ENCODE peak calls at places on chromosomes 3 and 15, in eight cellular contexts. Z is tibial nerve, O is T-helper 9 cell, R is HEK293T, I is GM13976, T is astrocyte of the spinal cord, J is mesenteric fat pad, N is lower leg skin. H is an unnamed sample.

GRCh38 chr3:120741320-120741719 is 996 bp downstream of the RABL3 start:
- DNase-seq in O (no peak), T (no peak), J (no peak), N (no peak), I (no peak), Z (no peak), R (no peak), H (no peak)

GRCh38 chr15:95227235-95227634 is 995.9 kb downstream of the MCTP2 start:
- DNase-seq in R (no peak), J (no peak), I (no peak), O (no peak), Z (no peak), N (no peak), T (no peak), H (no peak)

GRCh38 chr3:65883614-65884013 is 155.1 kb downstream of the MAGI1 start:
- DNase-seq in Z (no peak), R (no peak), N (no peak), T (no peak), J (no peak), I (no peak), O (no peak), H (no peak)

GRCh38 chr15:45429974-45430792 is 51.8 kb upstream of the GATM start:
- DNase-seq in R (peak; percentile 77), N (peak; percentile 43), Z (peak; percentile 65), O (peak; percentile 95), T (peak; percentile 60), I (peak; percentile 93), J (peak; percentile 93), H (peak; percentile 83)

GRCh38 chr3:125220681-125221429 is 8.3 kb upstream of the SLC12A8 start:
- DNase-seq in I (no peak), Z (no peak), O (no peak), N (no peak), T (no peak), R (no peak), J (no peak), H (no peak)

GRCh38 chr3:122890077-122890484 is 95.2 kb downstream of the SLC49A4 start:
- DNase-seq in Z (peak; percentile 79), T (peak; percentile 35), O (no peak), I (peak; percentile 38), R (no peak), N (peak; percentile 64), J (no peak), H (peak; percentile 32)

GRCh38 chr15:65791335-65792129 is 561 bp downstream of the DENND4A start:
- DNase-seq in R (peak; percentile 52), Z (peak; percentile 60), I (no peak), T (peak; percentile 47), N (peak; percentile 59), O (peak; percentile 48), J (no peak), H (no peak)

GRCh38 chr3:31606453-31606852 is 73.7 kb downstream of the STT3B start:
- DNase-seq in N (no peak), I (no peak), J (no peak), Z (no peak), R (no peak), O (no peak), T (no peak), H (no peak)

GRCh38 chr3:10474439-10474723 is 31.0 kb downstream of the ATP2B2 start:
- DNase-seq in T (no peak), O (no peak), N (no peak), R (no peak), Z (no peak), J (no peak), I (no peak), H (no peak)

GRCh38 chr3:64223809-64224570 is 1.3 kb downstream of the PRICKLE2 start:
- DNase-seq in N (no peak), T (peak; percentile 41), Z (no peak), J (no peak), R (no peak), I (no peak), O (no peak), H (no peak)

GRCh38 chr15:67762610-67763368 is 62.5 kb upstream of the SKOR1 start:
- DNase-seq in N (no peak), R (no peak), Z (no peak), T (no peak), O (no peak), J (no peak), I (peak; percentile 61), H (peak; percentile 69)

GRCh38 chr3:172261053-172261452 is 187.2 kb downstream of the GHSR start:
- DNase-seq in Z (no peak), R (no peak), I (no peak), O (no peak), J (no peak), T (no peak), N (no peak), H (no peak)

GRCh38 chr3:188890572-188891270 is 281.1 kb upstream of the TPRG1 start:
- DNase-seq in J (no peak), I (no peak), N (no peak), Z (no peak), R (no peak), O (no peak), T (peak; percentile 79), H (no peak)

GRCh38 chr15:41104234-41104633 is 11.8 kb downstream of the INO80 start:
- DNase-seq in I (no peak), Z (no peak), N (no peak), O (no peak), T (peak; percentile 65), R (no peak), J (no peak), H (no peak)

GRCh38 chr15:31457631-31458526 is 131.2 kb downstream of the KLF13 start:
- DNase-seq in N (peak; percentile 43), J (no peak), R (no peak), I (no peak), O (no peak), T (peak; percentile 58), Z (no peak), H (no peak)

GRCh38 chr15:25693321-25694237 is 169.5 kb downstream of the ATP10A start:
- DNase-seq in R (peak; percentile 8), I (no peak), N (no peak), O (peak; percentile 6), T (peak; percentile 26), J (peak; percentile 88), Z (peak; percentile 24), H (no peak)

GRCh38 chr3:74127261-74127660 is 487.2 kb downstream of the CNTN3 start:
- DNase-seq in N (no peak), Z (no peak), J (no peak), I (no peak), R (no peak), O (no peak), T (no peak), H (no peak)

GRCh38 chr15:55993804-55994539 is 560 bp upstream of the NEDD4 start:
- DNase-seq in N (no peak), J (no peak), O (no peak), T (peak; percentile 63), Z (no peak), I (peak; percentile 34), R (peak; percentile 23), H (no peak)

GRCh38 chr3:354433-354832 is 157.9 kb downstream of the CHL1 start:
- DNase-seq in T (peak; percentile 49), Z (peak; percentile 76), N (peak; percentile 47), R (peak; percentile 27), O (no peak), I (peak; percentile 30), J (no peak), H (peak; percentile 26)

GRCh38 chr3:177703788-177704187 is 506.5 kb upstream of the TBL1XR1 start:
- DNase-seq in O (no peak), Z (no peak), I (no peak), N (no peak), T (no peak), J (no peak), R (no peak), H (no peak)

GRCh38 chr3:41681479-41681878 is 280.4 kb downstream of the ULK4 start:
- DNase-seq in J (no peak), Z (no peak), O (no peak), I (no peak), T (peak; percentile 98), R (no peak), N (no peak), H (no peak)

GRCh38 chr3:158725348-158725966 is 6.8 kb downstream of the RARRES1 start:
- DNase-seq in I (no peak), Z (peak; percentile 45), O (no peak), J (no peak), T (peak; percentile 99), N (no peak), R (no peak), H (no peak)

GRCh38 chr3:167941234-167941995 is 154.3 kb downstream of the GOLIM4 start:
- DNase-seq in J (no peak), O (no peak), T (peak; percentile 93), I (no peak), R (no peak), N (peak; percentile 69), Z (peak; percentile 62), H (no peak)

GRCh38 chr3:172542089-172542488 is 18.9 kb upstream of the TNFSF10 start:
- DNase-seq in N (no peak), R (no peak), T (no peak), Z (no peak), O (no peak), J (no peak), I (no peak), H (no peak)

GRCh38 chr15:71752604-71753289 is 57.6 kb upstream of the NR2E3 start:
- DNase-seq in I (peak; percentile 56), R (peak; percentile 48), N (no peak), T (peak; percentile 99), O (no peak), J (no peak), Z (peak; percentile 44), H (no peak)

GRCh38 chr3:135706758-135707375 is 258.7 kb upstream of the PPP2R3A start:
- DNase-seq in O (no peak), J (no peak), R (no peak), I (no peak), N (no peak), Z (no peak), T (no peak), H (no peak)

GRCh38 chr3:21839592-21839991 is 88.6 kb upstream of the ZNF385D start:
- DNase-seq in J (no peak), R (peak; percentile 42), T (peak; percentile 91), N (no peak), I (no peak), Z (peak; percentile 5), O (no peak), H (no peak)

GRCh38 chr3:115164374-115165221 is 17.5 kb upstream of the ZBTB20 start:
- DNase-seq in Z (no peak), T (peak; percentile 8), O (no peak), I (no peak), J (no peak), R (no peak), N (no peak), H (no peak)

GRCh38 chr3:88997276-88997675 is 110.1 kb upstream of the EPHA3 start:
- DNase-seq in J (no peak), N (no peak), I (no peak), R (no peak), O (no peak), T (no peak), Z (no peak), H (no peak)

GRCh38 chr3:160931474-160931873 is 173.7 kb downstream of the B3GALNT1 start:
- DNase-seq in J (no peak), N (no peak), Z (no peak), T (peak; percentile 30), R (no peak), I (no peak), O (no peak), H (no peak)

GRCh38 chr3:123584988-123585937 is at the start of gene HACD2:
- DNase-seq in N (peak; percentile 96), R (peak; percentile 93), T (peak; percentile 98), J (peak; percentile 99), O (peak; percentile 91), I (peak; percentile 96), Z (peak; percentile 87), H (peak; percentile 98)

GRCh38 chr3:151067158-151067557 is 18.3 kb upstream of the MED12L start:
- DNase-seq in I (no peak), Z (no peak), R (no peak), T (no peak), N (no peak), J (no peak), O (no peak), H (no peak)

GRCh38 chr15:90593469-90594158 is 63.9 kb downstream of the CRTC3 start:
- DNase-seq in Z (no peak), R (no peak), O (no peak), T (no peak), N (no peak), J (no peak), I (no peak), H (no peak)

GRCh38 chr3:183764854-183765731 is 60.3 kb downstream of the MAP6D1 start:
- DNase-seq in R (no peak), T (peak; percentile 75), J (no peak), O (no peak), I (no peak), Z (no peak), N (no peak), H (no peak)